ENCODE peak calls at places on chromosomes 3 and 15, in nine cellular contexts. Q is HFF-Myc, I is PC-9, P is spleen, M is neural crest cell, O is foreskin fibroblast, X is AG04450, B is H9, W is progenitor cell of endocrine pancreas. Z is an unnamed sample.

GRCh38 chr3:26750263-26750662 is 127.7 kb downstream of the LRRC3B start:
- DNase-seq in Q (no peak), I (no peak), P (no peak), M (no peak), O (no peak), X (no peak), B (no peak), W (no peak), Z (no peak)

GRCh38 chr15:28013976-28014375 is 85.1 kb downstream of the OCA2 start:
- DNase-seq in Q (no peak), I (no peak), P (no peak), M (no peak), O (no peak), X (no peak), B (no peak), W (no peak), Z (no peak)

GRCh38 chr3:4824948-4825325 is 154.3 kb upstream of the BHLHE40 start:
- DNase-seq in Q (peak; percentile 11), I (peak; percentile 50), P (no peak), M (no peak), O (peak; percentile 22), X (no peak), B (no peak), W (no peak), Z (peak; percentile 12)

GRCh38 chr15:78927077-78927790 is 17.6 kb downstream of the CTSH start:
- DNase-seq in Q (no peak), I (no peak), P (peak; percentile 53), M (no peak), O (no peak), X (no peak), B (no peak), W (no peak), Z (no peak)

GRCh38 chr15:100330221-100330620 is 11.6 kb downstream of the ADAMTS17 start:
- DNase-seq in Q (no peak), I (no peak), P (no peak), M (no peak), O (no peak), X (no peak), B (peak; percentile 14), W (no peak), Z (no peak)

GRCh38 chr3:38354588-38355344 is 8.2 kb downstream of the XYLB start:
- DNase-seq in Q (peak; percentile 63), I (no peak), P (peak; percentile 6), M (no peak), O (peak; percentile 72), X (no peak), B (no peak), W (no peak), Z (no peak)

GRCh38 chr3:106673926-106674569 is 703.2 kb upstream of the CCDC54 start:
- DNase-seq in Q (no peak), I (no peak), P (no peak), M (no peak), O (no peak), X (no peak), B (no peak), W (no peak), Z (no peak)

GRCh38 chr3:13501958-13502790 is 22.1 kb downstream of the HDAC11 start:
- DNase-seq in Q (no peak), I (no peak), P (peak; percentile 65), M (no peak), O (no peak), X (no peak), B (no peak), W (no peak), Z (no peak)

GRCh38 chr15:70269991-70270751 is 172.5 kb upstream of the TLE3 start:
- DNase-seq in Q (no peak), I (peak; percentile 67), P (peak; percentile 77), M (no peak), O (no peak), X (no peak), B (no peak), W (no peak), Z (peak; percentile 54)

GRCh38 chr3:4376499-4376898 is 73.3 kb downstream of the SETMAR start:
- DNase-seq in Q (no peak), I (no peak), P (no peak), M (no peak), O (no peak), X (no peak), B (no peak), W (no peak), Z (no peak)

GRCh38 chr3:121995190-121996137 is 26.6 kb downstream of the ILDR1 start:
- DNase-seq in Q (peak; percentile 56), I (peak; percentile 74), P (peak; percentile 88), M (peak; percentile 4), O (peak; percentile 64), X (peak; percentile 11), B (peak; percentile 82), W (no peak), Z (peak; percentile 82)

GRCh38 chr3:168165390-168166269 is 69.9 kb upstream of the GOLIM4 start:
- DNase-seq in Q (peak; percentile 60), I (peak; percentile 46), P (no peak), M (peak; percentile 55), O (peak; percentile 60), X (peak; percentile 60), B (peak; percentile 47), W (peak; percentile 17), Z (peak; percentile 73)

GRCh38 chr15:41233367-41233771 is 2.3 kb downstream of the CHP1 start:
- DNase-seq in Q (peak; percentile 48), I (no peak), P (no peak), M (no peak), O (peak; percentile 69), X (peak; percentile 59), B (no peak), W (no peak), Z (no peak)

GRCh38 chr3:150602426-150603089 is 563 bp upstream of the SELENOT start:
- DNase-seq in Q (no peak), I (no peak), P (no peak), M (no peak), O (no peak), X (no peak), B (no peak), W (no peak), Z (no peak)

GRCh38 chr15:100596792-100597191 is 5.2 kb downstream of the LINS1 start:
- DNase-seq in Q (no peak), I (no peak), P (peak; percentile 80), M (no peak), O (no peak), X (no peak), B (no peak), W (no peak), Z (no peak)

GRCh38 chr3:31680072-31680870 is 147.5 kb downstream of the STT3B start:
- DNase-seq in Q (no peak), I (no peak), P (no peak), M (no peak), O (no peak), X (no peak), B (no peak), W (no peak), Z (no peak)

GRCh38 chr3:57927916-57928315 is 80.3 kb upstream of the FLNB start:
- DNase-seq in Q (no peak), I (no peak), P (no peak), M (no peak), O (no peak), X (no peak), B (no peak), W (no peak), Z (no peak)

GRCh38 chr15:73114064-73114463 is 61.8 kb downstream of the NEO1 start:
- DNase-seq in Q (no peak), I (no peak), P (no peak), M (no peak), O (no peak), X (no peak), B (peak; percentile 61), W (no peak), Z (no peak)

GRCh38 chr3:108602249-108602934 is 12.9 kb downstream of the DZIP3 start:
- DNase-seq in Q (no peak), I (no peak), P (no peak), M (no peak), O (no peak), X (no peak), B (no peak), W (no peak), Z (no peak)

GRCh38 chr3:72018339-72018984 is 233.5 kb upstream of the PROK2 start:
- DNase-seq in Q (no peak), I (no peak), P (no peak), M (no peak), O (no peak), X (no peak), B (no peak), W (no peak), Z (no peak)

GRCh38 chr15:55434989-55435825 is 26.9 kb downstream of the PIERCE2 start:
- DNase-seq in Q (peak; percentile 31), I (peak; percentile 5), P (no peak), M (no peak), O (peak; percentile 33), X (peak; percentile 37), B (no peak), W (no peak), Z (peak; percentile 34)

GRCh38 chr3:141360888-141361598 is 7.3 kb upstream of the ZBTB38 start:
- DNase-seq in Q (peak; percentile 77), I (peak; percentile 59), P (no peak), M (no peak), O (peak; percentile 81), X (no peak), B (no peak), W (no peak), Z (peak; percentile 69)
- TF ChIP-seq CTCF in Q (peak; percentile 73), I (peak; percentile 84), P (peak; percentile 66), M (peak; percentile 83), O (peak; percentile 80), X (peak; percentile 73), B (peak; percentile 81), W (peak; percentile 73), Z (peak; percentile 86)

GRCh38 chr15:88624156-88624970 is 3.2 kb downstream of the AEN start:
- DNase-seq in Q (no peak), I (no peak), P (no peak), M (no peak), O (no peak), X (no peak), B (no peak), W (no peak), Z (no peak)
- TF ChIP-seq CTCF in Q (peak; percentile 17), I (no peak), P (peak; percentile 83), M (peak; percentile 58), O (peak; percentile 10), X (peak; percentile 57), B (peak; percentile 44), W (peak; percentile 50), Z (peak; percentile 12)

GRCh38 chr3:17431004-17431403 is 311.4 kb downstream of the TBC1D5 start:
- DNase-seq in Q (peak; percentile 22), I (no peak), P (no peak), M (no peak), O (no peak), X (peak; percentile 3), B (no peak), W (no peak), Z (no peak)
- TF ChIP-seq CTCF in Q (no peak), I (peak; percentile 70), P (peak; percentile 43), M (peak; percentile 71), O (peak; percentile 27), X (peak; percentile 51), B (peak; percentile 71), W (peak; percentile 58), Z (peak; percentile 18)

GRCh38 chr3:193677734-193678133 is 84.7 kb downstream of the OPA1 start:
- DNase-seq in Q (no peak), I (no peak), P (no peak), M (no peak), O (no peak), X (no peak), B (no peak), W (no peak), Z (no peak)

GRCh38 chr3:193674714-193675113 is 81.7 kb downstream of the OPA1 start:
- DNase-seq in Q (no peak), I (no peak), P (no peak), M (no peak), O (no peak), X (no peak), B (no peak), W (no peak), Z (no peak)

GRCh38 chr3:193673845-193674244 is 80.8 kb downstream of the OPA1 start:
- DNase-seq in Q (no peak), I (no peak), P (no peak), M (peak; percentile 35), O (no peak), X (no peak), B (no peak), W (no peak), Z (no peak)
- TF ChIP-seq CTCF in Q (no peak), I (no peak), P (no peak), M (peak; percentile 34), O (no peak), X (no peak), B (no peak), W (peak; percentile 42), Z (no peak)